ENCODE peak calls at places on chromosomes 5 and 9, in five cellular contexts. One of them, this sample, is unnamed.

GRCh38 chr9:137308102-137308619 is 6.1 kb upstream of the NRARP start:
- DNase-seq in IMR-90: no peak
- DNase-seq in progenitor cell of endocrine pancreas: peak; percentile 11
- DNase-seq in esophagus squamous epithelium: no peak
- DNase-seq in HEK293T: no peak
- DNase-seq in this sample: peak; percentile 47

GRCh38 chr5:152061095-152061494 is 136.4 kb upstream of the GLRA1 start:
- DNase-seq in IMR-90: no peak
- DNase-seq in progenitor cell of endocrine pancreas: no peak
- DNase-seq in esophagus squamous epithelium: no peak
- DNase-seq in HEK293T: no peak
- DNase-seq in this sample: no peak

GRCh38 chr5:71481441-71481840 is 26.0 kb downstream of the BDP1 start:
- DNase-seq in IMR-90: no peak
- DNase-seq in progenitor cell of endocrine pancreas: no peak
- DNase-seq in esophagus squamous epithelium: no peak
- DNase-seq in HEK293T: no peak
- DNase-seq in this sample: no peak

GRCh38 chr9:27355166-27355565 is 58.2 kb upstream of the EQTN start:
- DNase-seq in IMR-90: no peak
- DNase-seq in progenitor cell of endocrine pancreas: no peak
- DNase-seq in esophagus squamous epithelium: no peak
- DNase-seq in HEK293T: no peak
- DNase-seq in this sample: no peak

GRCh38 chr5:80990971-80991370 is 30.8 kb downstream of the RASGRF2 start:
- DNase-seq in IMR-90: no peak
- DNase-seq in progenitor cell of endocrine pancreas: no peak
- DNase-seq in esophagus squamous epithelium: no peak
- DNase-seq in HEK293T: no peak
- DNase-seq in this sample: no peak

GRCh38 chr5:152676177-152676576 is 271.1 kb upstream of the NMUR2 start:
- DNase-seq in IMR-90: no peak
- DNase-seq in progenitor cell of endocrine pancreas: no peak
- DNase-seq in esophagus squamous epithelium: no peak
- DNase-seq in HEK293T: no peak
- DNase-seq in this sample: no peak

GRCh38 chr5:78753093-78753531 is 104.5 kb upstream of the LHFPL2 start:
- DNase-seq in IMR-90: peak; percentile 68
- DNase-seq in progenitor cell of endocrine pancreas: no peak
- DNase-seq in esophagus squamous epithelium: no peak
- DNase-seq in HEK293T: no peak
- DNase-seq in this sample: no peak

GRCh38 chr9:120919639-120920494 is 6.7 kb downstream of the TRAF1 start:
- DNase-seq in IMR-90: no peak
- DNase-seq in progenitor cell of endocrine pancreas: no peak
- DNase-seq in esophagus squamous epithelium: no peak
- DNase-seq in HEK293T: no peak
- DNase-seq in this sample: no peak

GRCh38 chr9:87812375-87813118 is 70.1 kb upstream of the SPATA31E1 start:
- DNase-seq in IMR-90: peak; percentile 66
- DNase-seq in progenitor cell of endocrine pancreas: no peak
- DNase-seq in esophagus squamous epithelium: no peak
- DNase-seq in HEK293T: peak; percentile 52
- DNase-seq in this sample: peak; percentile 55

GRCh38 chr9:112783551-112783954 is 33.0 kb downstream of the SNX30 start:
- DNase-seq in IMR-90: no peak
- DNase-seq in progenitor cell of endocrine pancreas: no peak
- DNase-seq in esophagus squamous epithelium: no peak
- DNase-seq in HEK293T: no peak
- DNase-seq in this sample: no peak

GRCh38 chr9:127055745-127056402 is 66.6 kb downstream of the ANGPTL2 start:
- DNase-seq in IMR-90: no peak
- DNase-seq in progenitor cell of endocrine pancreas: no peak
- DNase-seq in esophagus squamous epithelium: no peak
- DNase-seq in HEK293T: no peak
- DNase-seq in this sample: no peak

GRCh38 chr5:76082790-76083554 is at the start of gene SV2C:
- DNase-seq in IMR-90: no peak
- DNase-seq in progenitor cell of endocrine pancreas: peak; percentile 34
- DNase-seq in esophagus squamous epithelium: no peak
- DNase-seq in HEK293T: peak; percentile 47
- DNase-seq in this sample: peak; percentile 75

GRCh38 chr5:14131855-14132503 is 11.2 kb upstream of the TRIO start:
- DNase-seq in IMR-90: no peak
- DNase-seq in progenitor cell of endocrine pancreas: no peak
- DNase-seq in esophagus squamous epithelium: no peak
- DNase-seq in HEK293T: peak; percentile 28
- DNase-seq in this sample: no peak

GRCh38 chr9:116391306-116391900 is 237.8 kb downstream of the PAPPA start:
- DNase-seq in IMR-90: peak; percentile 83
- DNase-seq in progenitor cell of endocrine pancreas: no peak
- DNase-seq in esophagus squamous epithelium: no peak
- DNase-seq in HEK293T: no peak
- DNase-seq in this sample: no peak

GRCh38 chr5:175254155-175254554 is 189.8 kb downstream of the DRD1 start:
- DNase-seq in IMR-90: peak; percentile 42
- DNase-seq in progenitor cell of endocrine pancreas: no peak
- DNase-seq in esophagus squamous epithelium: no peak
- DNase-seq in HEK293T: no peak
- DNase-seq in this sample: no peak